ENCODE peak calls at places on chromosomes 4 and X, in nine cellular contexts. Q is hypothalamus; X is NCI-H1105; H is H7; N is stimulated activated CD4-positive, alpha-beta T cell treated with anti-CD3 and anti-CD28 coated beads, Interleukin-4, amount 100 ng/mL, for 48 hours; J is brain microvascular endothelial cell; P is Kasumi-1; C is HTR-8/SVneo; D is AG20443. O is an unnamed sample.

GRCh38 chr4:158112612-158113011 is 60.2 kb downstream of the GASK1B start:
- DNase-seq in H (no peak), X (no peak), Q (no peak), J (no peak), P (no peak), N (no peak), C (no peak), D (no peak), O (no peak)

GRCh38 chr4:101229116-101229515 is 118.2 kb downstream of the PPP3CA start:
- DNase-seq in P (no peak), D (peak), H (no peak), J (peak), C (no peak), Q (no peak), N (no peak), X (no peak), O (no peak)

GRCh38 chrX:70444326-70445196 is at the start of gene DLG3:
- DNase-seq in Q (peak), H (peak), X (peak), N (no peak), J (no peak), P (no peak), D (peak), C (peak), O (no peak)

GRCh38 chrX:65451663-65452062 is 82.9 kb downstream of the LAS1L start:
- DNase-seq in J (peak), D (peak), P (peak), Q (no peak), H (peak), C (no peak), X (no peak), N (no peak), O (no peak)

GRCh38 chr4:20370284-20370683 is 118.6 kb downstream of the SLIT2 start:
- DNase-seq in Q (no peak), J (peak), H (no peak), C (no peak), P (no peak), D (no peak), X (no peak), N (no peak), O (no peak)

GRCh38 chr4:71732066-71732465 is 51.8 kb downstream of the GC start:
- DNase-seq in P (no peak), C (no peak), D (no peak), N (no peak), Q (no peak), X (no peak), H (no peak), J (peak), O (no peak)

GRCh38 chr4:154727540-154727939 is 16.3 kb upstream of the LRAT start:
- DNase-seq in C (no peak), J (no peak), X (no peak), N (no peak), P (no peak), D (no peak), H (no peak), Q (no peak), O (no peak)

GRCh38 chr4:15498356-15498755 is 28.7 kb downstream of the CC2D2A start:
- DNase-seq in X (no peak), D (no peak), N (no peak), P (no peak), H (no peak), J (no peak), C (no peak), Q (no peak), O (no peak)

GRCh38 chrX:13340182-13340791 is 20.4 kb upstream of the ATXN3L start:
- DNase-seq in H (no peak), N (no peak), X (no peak), C (no peak), J (no peak), Q (no peak), P (no peak), D (peak), O (no peak)

GRCh38 chr4:133320576-133321170 is 171.6 kb downstream of the PCDH10 start:
- DNase-seq in J (peak), Q (no peak), D (peak), P (peak), C (peak), N (no peak), H (peak), X (no peak), O (no peak)

GRCh38 chr4:25948051-25948450 is 34.0 kb downstream of the SMIM20 start:
- DNase-seq in J (no peak), H (no peak), D (no peak), X (no peak), P (no peak), N (no peak), C (no peak), Q (no peak), O (no peak)

GRCh38 chr4:8126523-8126922 is 32.1 kb downstream of the ABLIM2 start:
- DNase-seq in X (no peak), D (no peak), N (no peak), P (no peak), C (no peak), H (no peak), Q (no peak), J (no peak), O (no peak)

GRCh38 chr4:153987291-153987690 is 198.4 kb upstream of the SFRP2 start:
- DNase-seq in N (no peak), J (peak), X (no peak), H (no peak), P (no peak), D (peak), Q (no peak), C (no peak), O (no peak)

GRCh38 chr4:47154816-47155370 is 123.5 kb downstream of the GABRB1 start:
- DNase-seq in C (no peak), X (no peak), P (peak), H (no peak), N (no peak), D (no peak), Q (no peak), J (no peak), O (no peak)

GRCh38 chrX:71160475-71160874 is 15.8 kb downstream of the NLGN3 start:
- DNase-seq in H (no peak), D (no peak), J (no peak), Q (no peak), P (no peak), N (no peak), C (no peak), X (no peak), O (no peak)

GRCh38 chr4:106370214-106370613 is 1.6 kb upstream of the GIMD1 start:
- DNase-seq in C (no peak), X (no peak), J (no peak), N (no peak), H (no peak), Q (no peak), P (peak), D (no peak), O (no peak)

GRCh38 chrX:113400193-113400704 is 559.6 kb upstream of the AMOT start:
- DNase-seq in P (no peak), D (no peak), X (no peak), Q (no peak), H (peak), N (no peak), C (no peak), J (no peak), O (peak)

GRCh38 chr4:11424000-11424399 is 4.7 kb downstream of the HS3ST1 start:
- DNase-seq in X (peak), J (peak), Q (no peak), N (no peak), D (no peak), H (peak), C (no peak), P (peak), O (no peak)

GRCh38 chr4:88352062-88352461 is 26.6 kb upstream of the HERC6 start:
- DNase-seq in X (no peak), D (peak), P (no peak), N (no peak), C (no peak), J (peak), Q (no peak), H (no peak), O (no peak)

GRCh38 chrX:122771933-122772332 is 412.1 kb upstream of the GRIA3 start:
- DNase-seq in H (no peak), Q (no peak), P (peak), N (no peak), D (no peak), J (no peak), C (no peak), X (no peak), O (no peak)

GRCh38 chr4:22338806-22339205 is 177.1 kb downstream of the ADGRA3 start:
- DNase-seq in P (no peak), Q (no peak), H (no peak), J (no peak), X (no peak), D (no peak), C (no peak), N (no peak), O (no peak)

GRCh38 chr4:156559346-156559745 is 412.3 kb downstream of the PDGFC start:
- DNase-seq in H (no peak), J (no peak), C (no peak), N (no peak), X (no peak), Q (no peak), D (no peak), P (no peak), O (no peak)

GRCh38 chr4:173529505-173530325 is at the start of gene HAND2:
- DNase-seq in C (peak), D (peak), J (no peak), Q (no peak), N (no peak), H (peak), P (no peak), X (peak), O (peak)

GRCh38 chrX:9707306-9708015 is 58.2 kb downstream of the GPR143 start:
- DNase-seq in N (no peak), Q (no peak), P (no peak), H (peak), D (peak), X (no peak), J (no peak), C (no peak), O (no peak)

GRCh38 chr4:153497988-153498967 is 32.1 kb downstream of the TMEM131L start:
- DNase-seq in N (no peak), J (peak), P (no peak), H (no peak), Q (no peak), C (no peak), D (peak), X (no peak), O (no peak)

GRCh38 chrX:153900806-153901752 is 3.4 kb upstream of the AVPR2 start:
- DNase-seq in P (peak), Q (no peak), X (peak), C (peak), D (peak), H (peak), N (peak), J (peak), O (peak)

GRCh38 chr4:164320847-164321246 is 433.1 kb upstream of the SMIM31 start:
- DNase-seq in C (no peak), H (no peak), D (no peak), P (no peak), N (no peak), Q (no peak), J (no peak), X (no peak), O (no peak)

GRCh38 chrX:109967151-109967550 is 35.8 kb upstream of the TMEM164 start:
- DNase-seq in J (no peak), N (no peak), X (no peak), Q (no peak), D (no peak), H (no peak), P (no peak), C (no peak), O (no peak)

GRCh38 chr4:88382621-88383020 is 4.0 kb downstream of the HERC6 start:
- DNase-seq in Q (no peak), H (no peak), C (no peak), X (no peak), N (peak), P (no peak), J (no peak), D (no peak), O (no peak)

GRCh38 chrX:118660085-118660484 is 67.3 kb upstream of the IL13RA1 start:
- DNase-seq in N (no peak), J (no peak), D (no peak), P (no peak), C (no peak), X (no peak), H (no peak), Q (no peak), O (no peak)

GRCh38 chr4:130576218-130576617 is 1480.3 kb downstream of the C4orf33 start:
- DNase-seq in Q (no peak), X (no peak), P (no peak), J (no peak), H (no peak), D (no peak), N (no peak), C (no peak), O (no peak)

GRCh38 chr4:112516401-112517066 is 554 bp upstream of the NEUROG2 start:
- DNase-seq in H (peak), D (no peak), N (no peak), Q (no peak), X (peak), C (no peak), J (no peak), P (no peak), O (no peak)

GRCh38 chrX:119206203-119206602 is 29.9 kb upstream of the PGRMC1 start:
- DNase-seq in D (no peak), N (no peak), X (no peak), H (no peak), Q (no peak), P (no peak), J (no peak), C (no peak), O (no peak)

GRCh38 chr4:138761638-138762205 is 253.9 kb upstream of the NOCT start:
- DNase-seq in J (no peak), C (no peak), Q (no peak), P (peak), D (peak), H (no peak), X (no peak), N (no peak), O (no peak)